ENCODE peak calls at places on chromosomes 11 and 22, in nine cellular contexts. H is AG04450, T is uterus, C is fibroblast of the aortic adventitia, F is body of pancreas, R is stomach, M is fibroblast of pulmonary artery, S is HFF-Myc, Z is GM12865. D is an unnamed sample.

GRCh38 chr11:95531116-95531515 is 258.5 kb downstream of the FAM76B start:
- DNase-seq in C (peak; percentile 71), R (no peak), T (no peak), M (peak; percentile 26), H (no peak), Z (no peak), S (peak; percentile 45), F (no peak), D (peak; percentile 93)

GRCh38 chr22:25362883-25363240 is 143.4 kb downstream of the CRYBB2 start:
- DNase-seq in M (no peak), Z (no peak), S (no peak), R (no peak), F (no peak), C (peak; percentile 7), T (no peak), H (no peak), D (no peak)

GRCh38 chr11:78338138-78338537 is 79.5 kb downstream of the GAB2 start:
- DNase-seq in R (no peak), C (no peak), Z (no peak), S (no peak), H (no peak), F (no peak), M (no peak), T (no peak), D (no peak)

GRCh38 chr11:66639066-66639813 is 737 bp downstream of the RBM4 start:
- DNase-seq in T (no peak), S (no peak), C (peak; percentile 62), H (no peak), M (peak; percentile 59), R (no peak), F (peak; percentile 35), Z (peak; percentile 52), D (peak; percentile 48)

GRCh38 chr11:95920460-95921105 is 3.3 kb downstream of the MTMR2 start:
- DNase-seq in R (no peak), M (peak; percentile 56), C (peak; percentile 41), S (no peak), H (no peak), T (no peak), Z (no peak), F (no peak), D (peak; percentile 49)

GRCh38 chr11:43392713-43393112 is 34.0 kb downstream of the TTC17 start:
- DNase-seq in C (no peak), S (no peak), H (no peak), M (no peak), T (no peak), Z (no peak), R (no peak), F (no peak), D (no peak)

GRCh38 chr11:88478136-88478785 is 140.7 kb upstream of the CTSC start:
- DNase-seq in R (no peak), T (no peak), M (no peak), Z (no peak), C (no peak), S (no peak), F (no peak), H (no peak), D (no peak)

GRCh38 chr11:126366064-126366822 is 10.8 kb downstream of the ST3GAL4 start:
- DNase-seq in T (peak; percentile 44), Z (no peak), C (no peak), F (no peak), S (no peak), M (no peak), R (no peak), H (no peak), D (no peak)

GRCh38 chr11:59062602-59063529 is 23.2 kb upstream of the GLYATL1B start:
- DNase-seq in S (no peak), R (no peak), T (no peak), Z (no peak), M (no peak), F (no peak), C (no peak), H (no peak), D (no peak)

GRCh38 chr22:23256986-23257888 is 76.9 kb downstream of the BCR start:
- DNase-seq in F (peak; percentile 24), Z (no peak), M (peak; percentile 26), T (peak; percentile 72), H (no peak), S (peak; percentile 46), R (peak; percentile 61), C (peak; percentile 79), D (peak; percentile 68)

GRCh38 chr11:128195756-128196155 is 391.6 kb downstream of the ETS1 start:
- DNase-seq in H (no peak), S (no peak), T (no peak), F (no peak), Z (no peak), R (no peak), C (no peak), M (no peak), D (no peak)

GRCh38 chr11:35583126-35583525 is 35.1 kb upstream of the FJX1 start:
- DNase-seq in T (no peak), C (peak; percentile 88), H (no peak), M (peak; percentile 46), R (no peak), S (no peak), F (no peak), Z (no peak), D (peak; percentile 79)

GRCh38 chr11:28797536-28797935 is 689.3 kb downstream of the METTL15 start:
- DNase-seq in Z (no peak), S (no peak), R (no peak), T (no peak), F (no peak), M (no peak), C (no peak), H (no peak), D (no peak)

GRCh38 chr22:42500164-42500835 is 19.3 kb downstream of the RRP7A start:
- DNase-seq in Z (peak; percentile 94), M (peak; percentile 71), F (peak; percentile 87), H (no peak), T (peak; percentile 90), R (peak; percentile 89), C (peak; percentile 50), S (no peak), D (peak; percentile 58)

GRCh38 chr11:72975778-72976520 is 161.7 kb downstream of the ATG16L2 start:
- DNase-seq in S (no peak), T (no peak), M (peak; percentile 91), H (peak; percentile 59), Z (no peak), C (peak; percentile 96), R (no peak), F (no peak), D (peak; percentile 88)

GRCh38 chr11:109306322-109306721 is 115.7 kb upstream of the C11orf87 start:
- DNase-seq in F (no peak), S (no peak), M (peak; percentile 8), H (no peak), T (no peak), R (no peak), Z (no peak), C (peak; percentile 41), D (peak; percentile 83)

GRCh38 chr22:45867118-45867905 is 109.7 kb downstream of the WNT7B start:
- DNase-seq in H (no peak), R (peak; percentile 23), M (peak; percentile 29), Z (no peak), S (no peak), C (no peak), T (peak; percentile 14), F (no peak), D (peak; percentile 35)
- TF ChIP-seq CTCF in H (peak; percentile 8), R (no peak), M (no peak), Z (no peak), S (peak; percentile 18), C (peak; percentile 25), T (no peak), F (peak; percentile 40), D (peak; percentile 2)

DNA sequence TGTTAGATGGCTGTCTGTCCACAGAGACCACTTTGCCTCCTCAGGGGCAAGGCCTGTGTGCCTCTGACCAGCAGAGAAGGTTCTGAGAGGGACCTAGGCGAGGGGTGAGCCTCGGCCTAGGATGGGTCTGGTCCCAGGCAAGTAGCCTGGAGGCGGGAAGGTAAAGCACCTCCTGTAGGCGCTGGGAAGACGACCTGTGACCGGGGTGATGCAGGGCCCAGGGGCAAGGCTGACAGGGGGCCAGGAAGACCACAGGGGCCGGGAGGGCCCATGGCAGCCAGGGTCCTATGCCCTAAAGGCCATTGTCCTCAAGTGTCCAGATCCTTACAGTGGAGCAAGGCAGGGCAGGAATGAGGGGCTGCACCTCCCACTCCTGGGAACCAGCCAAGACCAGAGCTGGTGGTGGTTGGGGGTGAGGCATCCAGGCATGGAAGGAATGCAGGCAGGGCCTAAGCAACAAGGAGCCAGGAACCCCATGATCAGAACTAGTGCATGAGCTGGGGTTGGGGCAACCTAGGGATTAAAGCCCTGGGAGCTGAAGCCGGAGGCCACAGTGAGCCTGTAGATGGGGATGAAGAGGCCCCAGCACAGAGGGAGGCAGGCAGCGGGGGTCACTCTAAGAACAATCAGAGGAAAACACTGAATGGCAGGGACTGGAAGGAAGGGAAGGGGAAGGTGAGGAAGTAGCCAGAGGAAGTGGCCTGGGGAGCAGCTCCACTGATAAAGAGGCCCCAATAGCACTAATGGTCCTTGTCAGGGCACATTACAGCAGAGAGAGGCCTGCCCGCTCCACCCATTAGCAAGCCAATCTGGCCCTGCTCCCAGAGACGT is 32.9 kb upstream of the KLHL35 start:
- DNase-seq in H (no peak), C (peak; percentile 47), F (no peak), Z (no peak), M (peak; percentile 33), S (no peak), T (no peak), R (no peak), D (peak; percentile 71)
- H3K4me3 ChIP-seq in H (no peak overlapping the region), C (no peak overlapping the region), F (no peak overlapping the region), Z (no peak overlapping the region), M (no peak overlapping the region), S (no peak overlapping the region), T (no peak overlapping the region), R (no peak overlapping the region), D (no peak overlapping the region)

DNA sequence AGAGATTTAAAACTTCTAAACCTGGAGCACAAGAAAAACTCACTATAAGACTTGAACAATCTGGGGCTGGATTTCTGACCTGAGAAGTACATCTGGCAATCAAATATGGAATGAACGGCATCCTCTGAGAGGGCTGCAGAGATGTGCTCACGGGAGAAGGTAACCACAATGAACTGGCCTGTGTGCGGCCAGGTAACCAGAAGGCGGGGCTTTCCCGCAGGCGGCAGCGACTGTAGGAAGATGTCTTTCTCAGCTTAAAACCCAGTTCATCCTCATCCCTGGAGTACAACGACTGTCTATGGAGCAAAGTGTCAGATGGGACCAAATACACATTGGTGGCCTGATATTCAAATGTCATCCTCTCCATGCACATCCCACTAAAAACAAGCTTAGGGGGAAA is 24.5 kb downstream of the MICAL3 start:
- DNase-seq in M (no peak), F (peak; percentile 20), S (no peak), R (no peak), T (no peak), H (no peak), C (no peak), Z (no peak), D (no peak)
- TF ChIP-seq CTCF in M (no peak), F (no peak), S (no peak), R (no peak), T (no peak), H (no peak), C (no peak), Z (no peak), D (no peak)

DNA sequence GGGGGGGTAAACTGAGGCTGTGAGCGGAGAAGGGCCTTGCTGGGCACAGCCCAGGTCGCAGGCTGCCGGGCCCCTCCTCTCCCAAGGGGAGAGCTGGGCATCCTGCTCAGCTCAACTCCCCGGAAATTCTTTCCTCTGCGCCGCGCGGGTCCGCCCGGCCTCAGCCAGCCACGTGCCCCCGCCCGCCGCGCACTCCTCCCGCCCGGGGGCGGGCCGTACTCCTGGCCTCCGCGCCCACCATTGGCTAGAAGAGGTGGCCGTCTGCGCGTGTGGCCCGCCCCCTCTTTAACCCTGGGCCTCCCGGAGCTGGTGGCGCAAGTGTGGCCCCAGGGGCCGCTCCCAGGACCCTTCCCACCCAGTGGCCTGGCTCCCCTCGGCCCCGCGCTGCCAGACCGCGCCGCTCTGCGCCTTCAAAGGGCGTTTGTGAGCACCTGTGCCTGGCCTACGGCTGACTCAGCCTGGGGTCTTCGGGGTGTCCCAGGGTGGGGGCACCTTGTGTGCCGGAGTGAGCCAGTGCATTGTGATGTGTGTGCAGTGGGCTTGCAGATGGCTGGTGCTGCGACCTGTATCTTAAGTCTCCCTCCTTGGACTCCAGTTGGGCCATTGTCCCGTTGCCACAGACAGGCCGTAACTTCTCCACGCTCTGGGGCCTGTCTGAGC is 2.0 kb downstream of the MRGPRF start:
- DNase-seq in F (peak; percentile 63), T (peak; percentile 89), H (no peak), R (peak; percentile 81), C (peak; percentile 77), M (peak; percentile 74), Z (no peak), S (no peak), D (peak; percentile 79)
- H3K4me3 ChIP-seq in F (no peak overlapping the region), T (peak overlapping the region; percentile 83), H (peak overlapping the region; percentile 76), R (peak overlapping the region; percentile 61), C (peak overlapping the region; percentile 77), M (peak overlapping the region; percentile 24), Z (no peak overlapping the region), S (peak overlapping the region; percentile 74), D (peak overlapping the region; percentile 77)

D was measured in AG10803.